ENCODE peak calls at places on chromosomes 13 and 19, in nine cellular contexts. A, V, Y, I, M, Q, O, C and R are unnamed samples.

GRCh38 chr13:33855371-33855895 is 37.5 kb downstream of the RFC3 start:
- DNase-seq in A (no peak), V (no peak), Y (no peak), I (no peak), M (no peak), Q (no peak), O (no peak), C (no peak), R (no peak)

GRCh38 chr19:21824679-21825078 is 11.3 kb downstream of the ZNF43 start:
- DNase-seq in A (no peak), V (no peak), Y (no peak), I (no peak), M (no peak), Q (no peak), O (no peak), C (no peak), R (no peak)

GRCh38 chr19:13014101-13014920 is 19.0 kb downstream of the NFIX start:
- DNase-seq in A (no peak), V (peak; percentile 74), Y (no peak), I (peak; percentile 15), M (no peak), Q (no peak), O (peak; percentile 44), C (peak; percentile 72), R (peak; percentile 84)

GRCh38 chr19:39563408-39563807 is 23.4 kb upstream of the EID2 start:
- DNase-seq in A (no peak), V (no peak), Y (no peak), I (no peak), M (peak; percentile 12), Q (no peak), O (no peak), C (peak; percentile 34), R (no peak)

GRCh38 chr13:31121327-31122140 is 40.2 kb downstream of the HSPH1 start:
- DNase-seq in A (no peak), V (no peak), Y (no peak), I (no peak), M (no peak), Q (no peak), O (no peak), C (no peak), R (no peak)

GRCh38 chr13:114004416-114005205 is 30.7 kb upstream of the C13orf46 start:
- DNase-seq in A (no peak), V (no peak), Y (no peak), I (no peak), M (peak; percentile 86), Q (no peak), O (no peak), C (peak; percentile 35), R (no peak)

GRCh38 chr19:29448046-29448445 is 77.7 kb upstream of the VSTM2B start:
- DNase-seq in A (no peak), V (no peak), Y (no peak), I (no peak), M (no peak), Q (no peak), O (no peak), C (no peak), R (no peak)

GRCh38 chr13:111937763-111938375 is 129.1 kb upstream of the SOX1 start:
- DNase-seq in A (no peak), V (no peak), Y (no peak), I (no peak), M (no peak), Q (no peak), O (no peak), C (peak; percentile 10), R (no peak)

GRCh38 chr13:77952737-77953136 is 34.1 kb upstream of the EDNRB start:
- DNase-seq in A (peak; percentile 26), V (no peak), Y (no peak), I (no peak), M (no peak), Q (no peak), O (no peak), C (no peak), R (no peak)

GRCh38 chr19:40465025-40465780 is at the start of gene BLVRB:
- DNase-seq in A (no peak), V (no peak), Y (no peak), I (no peak), M (peak; percentile 47), Q (no peak), O (no peak), C (peak; percentile 73), R (no peak)